ENCODE peak calls at places on chromosomes 12 and 14, in eight cellular contexts. One of them, this sample, is unnamed.
A peak's percentile ranks its signal among the peaks of the same experiment; 100 is the strongest.

GRCh38 chr14:58919262-58919661 is 269.2 kb upstream of the DAAM1 start:
- DNase-seq in thyroid gland: no peak
- DNase-seq in HCT116: no peak
- DNase-seq in left lung: no peak
- DNase-seq in CD4-positive, alpha-beta T cell: no peak
- DNase-seq in transverse colon: no peak
- DNase-seq in psoas muscle: no peak
- DNase-seq in uterus: no peak
- DNase-seq in this sample: no peak

GRCh38 chr12:87967871-87968270 is 61.3 kb downstream of the C12orf50 start:
- DNase-seq in uterus: no peak
- DNase-seq in left lung: no peak
- DNase-seq in psoas muscle: no peak
- DNase-seq in transverse colon: no peak
- DNase-seq in HCT116: no peak
- DNase-seq in thyroid gland: no peak
- DNase-seq in CD4-positive, alpha-beta T cell: no peak
- DNase-seq in this sample: no peak

GRCh38 chr14:97456958-97457357 is 659.8 kb downstream of the VRK1 start:
- DNase-seq in CD4-positive, alpha-beta T cell: no peak
- DNase-seq in transverse colon: no peak
- DNase-seq in uterus: no peak
- DNase-seq in thyroid gland: no peak
- DNase-seq in left lung: no peak
- DNase-seq in HCT116: no peak
- DNase-seq in psoas muscle: no peak
- DNase-seq in this sample: no peak

GRCh38 chr12:100926669-100927248 is 132.2 kb downstream of the ANO4 start:
- DNase-seq in transverse colon: peak; percentile 8
- DNase-seq in CD4-positive, alpha-beta T cell: no peak
- DNase-seq in psoas muscle: no peak
- DNase-seq in thyroid gland: no peak
- DNase-seq in left lung: no peak
- DNase-seq in HCT116: peak; percentile 48
- DNase-seq in uterus: no peak
- DNase-seq in this sample: no peak

GRCh38 chr12:71780207-71780822 is 25.7 kb downstream of the RAB21 start:
- DNase-seq in uterus: peak; percentile 31
- DNase-seq in HCT116: peak; percentile 16
- DNase-seq in psoas muscle: no peak
- DNase-seq in transverse colon: peak; percentile 47
- DNase-seq in left lung: no peak
- DNase-seq in thyroid gland: peak; percentile 25
- DNase-seq in CD4-positive, alpha-beta T cell: peak; percentile 29
- DNase-seq in this sample: no peak

GRCh38 chr14:68955164-68955921 is 23.8 kb downstream of the ACTN1 start:
- DNase-seq in transverse colon: no peak
- DNase-seq in HCT116: no peak
- DNase-seq in CD4-positive, alpha-beta T cell: no peak
- DNase-seq in psoas muscle: peak; percentile 32
- DNase-seq in thyroid gland: no peak
- DNase-seq in left lung: no peak
- DNase-seq in uterus: peak; percentile 78
- DNase-seq in this sample: no peak

GRCh38 chr14:37623552-37623951 is 28.1 kb downstream of the TTC6 start:
- DNase-seq in HCT116: peak; percentile 1
- DNase-seq in psoas muscle: no peak
- DNase-seq in transverse colon: no peak
- DNase-seq in CD4-positive, alpha-beta T cell: no peak
- DNase-seq in uterus: no peak
- DNase-seq in left lung: no peak
- DNase-seq in thyroid gland: no peak
- DNase-seq in this sample: no peak

GRCh38 chr12:587132-587531 is 76.1 kb downstream of the NINJ2 start:
- DNase-seq in uterus: no peak
- DNase-seq in left lung: no peak
- DNase-seq in psoas muscle: no peak
- DNase-seq in CD4-positive, alpha-beta T cell: no peak
- DNase-seq in HCT116: no peak
- DNase-seq in transverse colon: no peak
- DNase-seq in thyroid gland: no peak
- DNase-seq in this sample: no peak

GRCh38 chr12:41011939-41012338 is 176.2 kb upstream of the PDZRN4 start:
- DNase-seq in HCT116: no peak
- DNase-seq in transverse colon: no peak
- DNase-seq in uterus: no peak
- DNase-seq in left lung: no peak
- DNase-seq in thyroid gland: no peak
- DNase-seq in CD4-positive, alpha-beta T cell: no peak
- DNase-seq in psoas muscle: no peak
- DNase-seq in this sample: no peak

GRCh38 chr14:29089849-29090248 is 323.3 kb downstream of the FOXG1 start:
- DNase-seq in HCT116: no peak
- DNase-seq in CD4-positive, alpha-beta T cell: no peak
- DNase-seq in left lung: no peak
- DNase-seq in thyroid gland: no peak
- DNase-seq in uterus: no peak
- DNase-seq in transverse colon: no peak
- DNase-seq in psoas muscle: no peak
- DNase-seq in this sample: no peak

GRCh38 chr12:106049105-106049504 is 89.6 kb downstream of the NUAK1 start:
- DNase-seq in uterus: no peak
- DNase-seq in left lung: no peak
- DNase-seq in transverse colon: no peak
- DNase-seq in psoas muscle: no peak
- DNase-seq in HCT116: no peak
- DNase-seq in thyroid gland: no peak
- DNase-seq in CD4-positive, alpha-beta T cell: no peak
- DNase-seq in this sample: peak; percentile 79

GRCh38 chr12:6338955-6339761 is 2.7 kb downstream of the TNFRSF1A start:
- DNase-seq in psoas muscle: no peak
- DNase-seq in left lung: no peak
- DNase-seq in thyroid gland: no peak
- DNase-seq in uterus: no peak
- DNase-seq in HCT116: no peak
- DNase-seq in transverse colon: no peak
- DNase-seq in CD4-positive, alpha-beta T cell: no peak
- DNase-seq in this sample: no peak

GRCh38 chr12:92080390-92081285 is 65.0 kb downstream of the BTG1 start:
- DNase-seq in left lung: no peak
- DNase-seq in uterus: no peak
- DNase-seq in psoas muscle: no peak
- DNase-seq in HCT116: peak; percentile 51
- DNase-seq in transverse colon: no peak
- DNase-seq in thyroid gland: no peak
- DNase-seq in CD4-positive, alpha-beta T cell: no peak
- DNase-seq in this sample: no peak

GRCh38 chr14:59698793-59699192 is 122.2 kb upstream of the CCDC175 start:
- DNase-seq in CD4-positive, alpha-beta T cell: no peak
- DNase-seq in psoas muscle: no peak
- DNase-seq in left lung: no peak
- DNase-seq in thyroid gland: no peak
- DNase-seq in transverse colon: no peak
- DNase-seq in HCT116: no peak
- DNase-seq in uterus: no peak
- DNase-seq in this sample: no peak

GRCh38 chr12:46389130-46389616 is 16.6 kb upstream of the SLC38A2 start:
- DNase-seq in uterus: no peak
- DNase-seq in left lung: no peak
- DNase-seq in psoas muscle: no peak
- DNase-seq in transverse colon: no peak
- DNase-seq in thyroid gland: no peak
- DNase-seq in CD4-positive, alpha-beta T cell: no peak
- DNase-seq in HCT116: no peak
- DNase-seq in this sample: no peak

GRCh38 chr14:34368115-34368970 is 93.7 kb downstream of the SPTSSA start:
- DNase-seq in uterus: no peak
- DNase-seq in left lung: no peak
- DNase-seq in thyroid gland: no peak
- DNase-seq in transverse colon: peak; percentile 38
- DNase-seq in psoas muscle: no peak
- DNase-seq in CD4-positive, alpha-beta T cell: no peak
- DNase-seq in HCT116: no peak
- DNase-seq in this sample: peak; percentile 64

GRCh38 chr14:76550534-76550933 is 174.6 kb downstream of the ESRRB start:
- DNase-seq in transverse colon: no peak
- DNase-seq in left lung: no peak
- DNase-seq in CD4-positive, alpha-beta T cell: no peak
- DNase-seq in uterus: no peak
- DNase-seq in thyroid gland: no peak
- DNase-seq in HCT116: peak; percentile 31
- DNase-seq in psoas muscle: no peak
- DNase-seq in this sample: no peak

GRCh38 chr12:114916531-114916930 is 232.6 kb upstream of the TBX3 start:
- DNase-seq in thyroid gland: no peak
- DNase-seq in CD4-positive, alpha-beta T cell: no peak
- DNase-seq in uterus: no peak
- DNase-seq in psoas muscle: no peak
- DNase-seq in HCT116: no peak
- DNase-seq in transverse colon: no peak
- DNase-seq in left lung: no peak
- DNase-seq in this sample: no peak

GRCh38 chr14:105425823-105426247 is 6.2 kb downstream of the MTA1 start:
- DNase-seq in uterus: no peak
- DNase-seq in left lung: no peak
- DNase-seq in thyroid gland: no peak
- DNase-seq in CD4-positive, alpha-beta T cell: no peak
- DNase-seq in psoas muscle: no peak
- DNase-seq in HCT116: no peak
- DNase-seq in transverse colon: no peak
- DNase-seq in this sample: no peak

GRCh38 chr12:39000370-39000769 is 95.0 kb upstream of the CPNE8 start:
- DNase-seq in transverse colon: no peak
- DNase-seq in psoas muscle: no peak
- DNase-seq in CD4-positive, alpha-beta T cell: no peak
- DNase-seq in left lung: no peak
- DNase-seq in HCT116: no peak
- DNase-seq in uterus: no peak
- DNase-seq in thyroid gland: no peak
- DNase-seq in this sample: no peak

DNA sequence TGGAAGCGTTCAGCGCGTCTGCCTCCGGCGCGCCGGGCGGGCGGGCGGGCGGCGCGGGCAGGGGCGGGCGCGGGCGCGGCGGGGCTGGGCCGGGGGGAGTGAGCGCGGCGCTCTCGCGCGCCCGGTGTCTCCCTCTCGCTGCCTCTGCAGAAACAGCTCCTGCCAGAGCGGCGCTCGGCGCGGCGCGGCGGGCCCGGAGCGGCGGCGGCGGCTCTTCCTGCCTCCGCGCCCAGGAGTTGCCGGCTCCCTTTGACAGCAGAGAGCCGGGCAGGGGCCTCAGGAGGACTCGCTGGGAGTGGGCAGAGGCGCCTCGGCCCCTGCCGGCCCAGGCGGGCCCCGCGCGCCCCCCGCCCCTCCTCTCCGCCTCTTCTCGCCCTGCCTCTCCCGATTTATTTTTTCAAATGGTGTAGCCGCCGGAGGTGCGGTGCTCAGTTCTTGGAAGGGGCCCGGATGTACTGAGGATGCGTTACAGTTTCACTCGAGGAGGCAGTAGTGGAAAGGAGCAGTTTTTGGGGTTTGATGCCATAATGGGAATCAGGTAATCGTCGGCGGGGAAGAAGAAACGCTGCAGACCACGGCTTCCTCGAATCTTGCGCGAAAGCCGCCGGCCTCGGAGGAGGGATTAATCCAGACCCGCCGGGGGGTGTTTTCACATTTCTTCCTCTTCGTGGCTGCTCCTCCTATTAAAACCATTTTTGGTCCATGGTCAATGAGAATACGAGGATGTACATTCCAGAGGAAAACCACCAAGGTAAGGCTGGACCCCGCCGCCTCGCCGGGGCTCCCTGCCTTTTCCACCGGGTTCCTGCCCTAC is at the start of gene CACNA1C:
- DNase-seq in psoas muscle: peak; percentile 54
- DNase-seq in CD4-positive, alpha-beta T cell: peak; percentile 17
- DNase-seq in transverse colon: peak; percentile 46
- DNase-seq in uterus: peak; percentile 70
- DNase-seq in left lung: peak; percentile 49
- DNase-seq in HCT116: no peak
- DNase-seq in thyroid gland: peak; percentile 20
- DNase-seq in this sample: no peak
- TF ChIP-seq CTCF in psoas muscle: peak; percentile 35
- TF ChIP-seq CTCF in CD4-positive, alpha-beta T cell: no peak
- TF ChIP-seq CTCF in transverse colon: peak; percentile 7
- TF ChIP-seq CTCF in uterus: peak; percentile 81
- TF ChIP-seq CTCF in left lung: no peak
- TF ChIP-seq CTCF in HCT116: no peak
- TF ChIP-seq CTCF in thyroid gland: peak; percentile 26
- TF ChIP-seq CTCF in this sample: peak; percentile 67

GRCh38 chr14:100018054-100018453 is 47.2 kb upstream of the EVL start:
- DNase-seq in psoas muscle: no peak
- DNase-seq in uterus: no peak
- DNase-seq in left lung: no peak
- DNase-seq in HCT116: no peak
- DNase-seq in transverse colon: no peak
- DNase-seq in CD4-positive, alpha-beta T cell: no peak
- DNase-seq in thyroid gland: no peak
- DNase-seq in this sample: no peak
- H3K27ac ChIP-seq in psoas muscle: no peak overlapping the region
- H3K27ac ChIP-seq in uterus: no peak overlapping the region
- H3K27ac ChIP-seq in left lung: no peak overlapping the region
- H3K27ac ChIP-seq in HCT116: no peak overlapping the region
- H3K27ac ChIP-seq in transverse colon: no peak overlapping the region
- H3K27ac ChIP-seq in CD4-positive, alpha-beta T cell: no peak overlapping the region
- H3K27ac ChIP-seq in thyroid gland: no peak overlapping the region
- H3K27ac ChIP-seq in this sample: no peak overlapping the region

DNA sequence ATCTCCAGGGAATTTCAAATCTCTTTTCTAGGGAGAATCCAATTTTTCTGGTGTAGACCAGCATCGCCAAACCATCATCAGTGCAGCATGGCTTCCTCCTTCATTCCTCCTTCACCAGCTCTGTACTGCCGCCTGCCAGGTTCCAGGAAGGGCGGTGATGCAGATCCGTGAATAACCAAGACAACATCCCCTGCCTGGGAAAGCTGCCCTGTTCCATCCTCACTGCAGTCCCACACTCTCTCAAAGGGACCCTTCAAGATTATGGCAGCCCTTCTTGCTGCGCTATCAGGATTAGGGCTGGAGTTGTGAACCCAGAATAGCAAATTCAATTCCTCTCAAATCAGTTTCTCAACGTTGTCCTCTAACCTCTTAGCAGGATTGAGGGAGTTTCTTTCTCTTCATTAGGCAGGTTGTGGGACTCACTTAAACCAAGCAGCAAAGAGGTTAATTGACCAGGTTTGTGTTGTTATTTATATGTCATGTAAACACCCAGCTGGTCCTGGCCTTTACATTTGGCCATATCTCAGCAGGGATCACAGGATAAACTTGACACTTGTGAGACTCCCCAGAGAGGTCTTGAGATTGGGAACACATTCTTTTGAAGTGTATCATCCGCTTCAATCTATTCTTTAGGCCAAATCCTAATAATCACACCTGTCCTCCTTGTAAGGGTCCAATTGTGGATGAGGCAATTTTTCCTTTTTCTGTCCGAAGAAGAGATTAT is 26.2 kb downstream of the TMEM30B start:
- DNase-seq in HCT116: no peak
- DNase-seq in CD4-positive, alpha-beta T cell: no peak
- DNase-seq in psoas muscle: no peak
- DNase-seq in transverse colon: no peak
- DNase-seq in left lung: no peak
- DNase-seq in thyroid gland: no peak
- DNase-seq in uterus: no peak
- DNase-seq in this sample: no peak
- TF ChIP-seq CTCF in HCT116: no peak
- TF ChIP-seq CTCF in CD4-positive, alpha-beta T cell: no peak
- TF ChIP-seq CTCF in psoas muscle: no peak
- TF ChIP-seq CTCF in transverse colon: no peak
- TF ChIP-seq CTCF in left lung: no peak
- TF ChIP-seq CTCF in thyroid gland: no peak
- TF ChIP-seq CTCF in uterus: no peak
- TF ChIP-seq CTCF in this sample: no peak

GRCh38 chr12:49482095-49483051 is 56.5 kb upstream of the KCNH3 start:
- DNase-seq in transverse colon: no peak
- DNase-seq in psoas muscle: no peak
- DNase-seq in HCT116: no peak
- DNase-seq in left lung: no peak
- DNase-seq in uterus: no peak
- DNase-seq in thyroid gland: peak; percentile 9
- DNase-seq in CD4-positive, alpha-beta T cell: no peak
- DNase-seq in this sample: no peak
- H3K27ac ChIP-seq in transverse colon: no peak overlapping the region
- H3K27ac ChIP-seq in psoas muscle: peak overlapping the region; percentile 19
- H3K27ac ChIP-seq in HCT116: peak overlapping the region; percentile 53
- H3K27ac ChIP-seq in left lung: no peak overlapping the region
- H3K27ac ChIP-seq in uterus: no peak overlapping the region
- H3K27ac ChIP-seq in thyroid gland: peak overlapping the region; percentile 57
- H3K27ac ChIP-seq in CD4-positive, alpha-beta T cell: no peak overlapping the region
- H3K27ac ChIP-seq in this sample: no peak overlapping the region

This sample was measured in esophagus muscularis mucosa.